ENCODE peak calls at places on chromosomes 2 and 18, in four cellular contexts. One of them, this sample, is unnamed.

GRCh38 chr2:38959938-38960608 is 70.4 kb downstream of the ARHGEF33 start:
- DNase-seq in uterus: peak; percentile 77
- DNase-seq in body of pancreas: peak; percentile 70
- DNase-seq in RWPE2: peak; percentile 79
- DNase-seq in this sample: peak; percentile 60

GRCh38 chr2:11307764-11308415 is 36.5 kb downstream of the ROCK2 start:
- DNase-seq in uterus: no peak
- DNase-seq in body of pancreas: no peak
- DNase-seq in RWPE2: no peak
- DNase-seq in this sample: no peak

GRCh38 chr2:230723363-230723762 is 10.7 kb downstream of the CAB39 start:
- DNase-seq in uterus: no peak
- DNase-seq in body of pancreas: no peak
- DNase-seq in RWPE2: no peak
- DNase-seq in this sample: no peak

GRCh38 chr2:138185827-138186226 is 221.6 kb downstream of the HNMT start:
- DNase-seq in uterus: no peak
- DNase-seq in body of pancreas: no peak
- DNase-seq in RWPE2: no peak
- DNase-seq in this sample: no peak

GRCh38 chr2:48144777-48145176 is 238.5 kb upstream of the FBXO11 start:
- DNase-seq in uterus: no peak
- DNase-seq in body of pancreas: no peak
- DNase-seq in RWPE2: no peak
- DNase-seq in this sample: no peak

GRCh38 chr2:130286983-130287655 is 55.6 kb upstream of the IMP4 start:
- DNase-seq in uterus: no peak
- DNase-seq in body of pancreas: no peak
- DNase-seq in RWPE2: no peak
- DNase-seq in this sample: no peak

GRCh38 chr2:205807758-205808157 is 125.5 kb downstream of the NRP2 start:
- DNase-seq in uterus: no peak
- DNase-seq in body of pancreas: no peak
- DNase-seq in RWPE2: no peak
- DNase-seq in this sample: no peak

GRCh38 chr2:45541450-45541849 is 69.6 kb downstream of the SRBD1 start:
- DNase-seq in uterus: no peak
- DNase-seq in body of pancreas: no peak
- DNase-seq in RWPE2: no peak
- DNase-seq in this sample: no peak

GRCh38 chr2:170361359-170361936 is 183.5 kb downstream of the MYO3B start:
- DNase-seq in uterus: no peak
- DNase-seq in body of pancreas: peak; percentile 59
- DNase-seq in RWPE2: no peak
- DNase-seq in this sample: no peak

GRCh38 chr2:181371782-181372292 is 85.3 kb upstream of the ITGA4 start:
- DNase-seq in uterus: no peak
- DNase-seq in body of pancreas: no peak
- DNase-seq in RWPE2: no peak
- DNase-seq in this sample: no peak

GRCh38 chr2:143617803-143618415 is 488.7 kb downstream of the ARHGAP15 start:
- DNase-seq in uterus: no peak
- DNase-seq in body of pancreas: no peak
- DNase-seq in RWPE2: no peak
- DNase-seq in this sample: no peak

GRCh38 chr2:203869610-203870042 is 2.1 kb downstream of the CTLA4 start:
- DNase-seq in uterus: no peak
- DNase-seq in body of pancreas: no peak
- DNase-seq in RWPE2: no peak
- DNase-seq in this sample: no peak

GRCh38 chr2:11681722-11682589 is 12.0 kb upstream of the NTSR2 start:
- DNase-seq in uterus: no peak
- DNase-seq in body of pancreas: peak; percentile 52
- DNase-seq in RWPE2: no peak
- DNase-seq in this sample: peak; percentile 45

GRCh38 chr18:36376361-36376760 is 78.8 kb downstream of the FHOD3 start:
- DNase-seq in uterus: no peak
- DNase-seq in body of pancreas: no peak
- DNase-seq in RWPE2: no peak
- DNase-seq in this sample: no peak

GRCh38 chr2:216590780-216591179 is 42.4 kb upstream of the IGFBP2 start:
- DNase-seq in uterus: peak; percentile 82
- DNase-seq in body of pancreas: peak; percentile 66
- DNase-seq in RWPE2: no peak
- DNase-seq in this sample: no peak

GRCh38 chr2:172442072-172442895 is 14.9 kb downstream of the ITGA6 start:
- DNase-seq in uterus: no peak
- DNase-seq in body of pancreas: peak; percentile 88
- DNase-seq in RWPE2: peak; percentile 99
- DNase-seq in this sample: no peak

GRCh38 chr2:186486651-186487647 is 889 bp downstream of the ZC3H15 start:
- DNase-seq in uterus: no peak
- DNase-seq in body of pancreas: no peak
- DNase-seq in RWPE2: no peak
- DNase-seq in this sample: no peak

GRCh38 chr2:45962522-45962921 is 311.0 kb downstream of the PRKCE start:
- DNase-seq in uterus: peak; percentile 66
- DNase-seq in body of pancreas: peak; percentile 68
- DNase-seq in RWPE2: no peak
- DNase-seq in this sample: peak; percentile 54

GRCh38 chr2:30073523-30073922 is 73.3 kb upstream of the YPEL5 start:
- DNase-seq in uterus: no peak
- DNase-seq in body of pancreas: no peak
- DNase-seq in RWPE2: no peak
- DNase-seq in this sample: no peak

GRCh38 chr18:44895176-44895798 is 214.6 kb downstream of the SETBP1 start:
- DNase-seq in uterus: no peak
- DNase-seq in body of pancreas: peak; percentile 39
- DNase-seq in RWPE2: no peak
- DNase-seq in this sample: no peak

GRCh38 chr18:47677952-47678351 is 252.5 kb downstream of the SMAD2 start:
- DNase-seq in uterus: no peak
- DNase-seq in body of pancreas: no peak
- DNase-seq in RWPE2: no peak
- DNase-seq in this sample: no peak

GRCh38 chr2:218229851-218230250 is 12.9 kb downstream of the ARPC2 start:
- DNase-seq in uterus: no peak
- DNase-seq in body of pancreas: no peak
- DNase-seq in RWPE2: no peak
- DNase-seq in this sample: no peak

GRCh38 chr2:151306621-151307020 is 17.2 kb upstream of the NMI start:
- DNase-seq in uterus: no peak
- DNase-seq in body of pancreas: no peak
- DNase-seq in RWPE2: no peak
- DNase-seq in this sample: no peak

GRCh38 chr2:86703704-86704370 is 16.3 kb upstream of the RMND5A start:
- DNase-seq in uterus: no peak
- DNase-seq in body of pancreas: peak; percentile 83
- DNase-seq in RWPE2: peak; percentile 79
- DNase-seq in this sample: peak; percentile 26

GRCh38 chr2:8673381-8673780 is 8.5 kb upstream of the ID2 start:
- DNase-seq in uterus: no peak
- DNase-seq in body of pancreas: no peak
- DNase-seq in RWPE2: no peak
- DNase-seq in this sample: no peak

GRCh38 chr2:65061910-65062339 is 5.7 kb downstream of the CEP68 start:
- DNase-seq in uterus: no peak
- DNase-seq in body of pancreas: peak; percentile 93
- DNase-seq in RWPE2: no peak
- DNase-seq in this sample: no peak

GRCh38 chr18:9653390-9653789 is 39.0 kb upstream of the PPP4R1 start:
- DNase-seq in uterus: no peak
- DNase-seq in body of pancreas: peak; percentile 80
- DNase-seq in RWPE2: no peak
- DNase-seq in this sample: peak; percentile 83

GRCh38 chr2:98012561-98012979 is 16.8 kb upstream of the TMEM131 start:
- DNase-seq in uterus: no peak
- DNase-seq in body of pancreas: no peak
- DNase-seq in RWPE2: no peak
- DNase-seq in this sample: no peak

GRCh38 chr18:34620258-34620861 is 89.7 kb upstream of the DTNA start:
- DNase-seq in uterus: no peak
- DNase-seq in body of pancreas: no peak
- DNase-seq in RWPE2: no peak
- DNase-seq in this sample: no peak

GRCh38 chr18:11005528-11005927 is 143.8 kb downstream of the PIEZO2 start:
- DNase-seq in uterus: no peak
- DNase-seq in body of pancreas: peak; percentile 92
- DNase-seq in RWPE2: no peak
- DNase-seq in this sample: no peak

GRCh38 chr2:215137741-215138340 is 585 bp downstream of the ABCA12 start:
- DNase-seq in uterus: no peak
- DNase-seq in body of pancreas: no peak
- DNase-seq in RWPE2: no peak
- DNase-seq in this sample: no peak

GRCh38 chr18:76437910-76438309 is 57.1 kb downstream of the ZNF516 start:
- DNase-seq in uterus: no peak
- DNase-seq in body of pancreas: no peak
- DNase-seq in RWPE2: no peak
- DNase-seq in this sample: no peak

GRCh38 chr2:227805578-227805977 is 8.1 kb upstream of the CCL20 start:
- DNase-seq in uterus: no peak
- DNase-seq in body of pancreas: no peak
- DNase-seq in RWPE2: no peak
- DNase-seq in this sample: no peak

GRCh38 chr2:130874512-130874911 is 37.8 kb downstream of the ARHGEF4 start:
- DNase-seq in uterus: no peak
- DNase-seq in body of pancreas: no peak
- DNase-seq in RWPE2: no peak
- DNase-seq in this sample: no peak

GRCh38 chr2:222912117-222912516 is 51.3 kb downstream of the ACSL3 start:
- DNase-seq in uterus: no peak
- DNase-seq in body of pancreas: no peak
- DNase-seq in RWPE2: no peak
- DNase-seq in this sample: no peak

GRCh38 chr2:190063624-190064023 is 1.1 kb upstream of the MSTN start:
- DNase-seq in uterus: no peak
- DNase-seq in body of pancreas: no peak
- DNase-seq in RWPE2: no peak
- DNase-seq in this sample: no peak

GRCh38 chr2:190060626-190061025 is 1.9 kb downstream of the MSTN start:
- DNase-seq in uterus: no peak
- DNase-seq in body of pancreas: no peak
- DNase-seq in RWPE2: no peak
- DNase-seq in this sample: no peak

GRCh38 chr2:190060019-190060418 is 2.5 kb downstream of the MSTN start:
- DNase-seq in uterus: no peak
- DNase-seq in body of pancreas: no peak
- DNase-seq in RWPE2: no peak
- DNase-seq in this sample: no peak

GRCh38 chr2:190062053-190062452 is 476 bp downstream of the MSTN start:
- DNase-seq in uterus: no peak
- DNase-seq in body of pancreas: no peak
- DNase-seq in RWPE2: no peak
- DNase-seq in this sample: no peak

GRCh38 chr2:190062617-190063016 is at the start of gene MSTN:
- DNase-seq in uterus: no peak
- DNase-seq in body of pancreas: no peak
- DNase-seq in RWPE2: no peak
- DNase-seq in this sample: no peak
- H3K27ac ChIP-seq in uterus: no peak within 1 kb of the TSS
- H3K27ac ChIP-seq in body of pancreas: no peak within 1 kb of the TSS
- H3K27ac ChIP-seq in RWPE2: no peak within 1 kb of the TSS
- H3K27ac ChIP-seq in this sample: no peak within 1 kb of the TSS

DNA sequence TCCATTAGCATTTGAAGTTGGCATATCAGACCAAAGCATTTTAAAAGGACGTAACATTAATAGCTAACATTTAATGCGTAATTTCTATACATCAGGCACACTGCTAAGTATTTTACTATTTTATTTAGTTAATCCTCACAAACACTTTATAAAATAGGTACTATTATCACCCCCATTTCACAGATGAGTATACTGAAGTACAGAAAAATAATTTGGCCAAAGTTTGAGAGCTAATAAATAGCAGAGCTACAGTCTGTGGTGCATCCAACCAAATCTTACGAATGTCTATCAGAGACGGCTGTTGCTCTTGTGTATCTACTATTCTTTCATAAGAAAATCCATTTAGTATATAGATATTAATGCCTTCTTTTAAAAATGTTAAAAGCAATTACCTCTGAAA is 11.9 kb downstream of the TYW5 start:
- DNase-seq in uterus: no peak
- DNase-seq in body of pancreas: no peak
- DNase-seq in RWPE2: no peak
- DNase-seq in this sample: no peak
- TF ChIP-seq CTCF in uterus: no peak
- TF ChIP-seq CTCF in body of pancreas: no peak
- TF ChIP-seq CTCF in RWPE2: no peak
- TF ChIP-seq CTCF in this sample: no peak

DNA sequence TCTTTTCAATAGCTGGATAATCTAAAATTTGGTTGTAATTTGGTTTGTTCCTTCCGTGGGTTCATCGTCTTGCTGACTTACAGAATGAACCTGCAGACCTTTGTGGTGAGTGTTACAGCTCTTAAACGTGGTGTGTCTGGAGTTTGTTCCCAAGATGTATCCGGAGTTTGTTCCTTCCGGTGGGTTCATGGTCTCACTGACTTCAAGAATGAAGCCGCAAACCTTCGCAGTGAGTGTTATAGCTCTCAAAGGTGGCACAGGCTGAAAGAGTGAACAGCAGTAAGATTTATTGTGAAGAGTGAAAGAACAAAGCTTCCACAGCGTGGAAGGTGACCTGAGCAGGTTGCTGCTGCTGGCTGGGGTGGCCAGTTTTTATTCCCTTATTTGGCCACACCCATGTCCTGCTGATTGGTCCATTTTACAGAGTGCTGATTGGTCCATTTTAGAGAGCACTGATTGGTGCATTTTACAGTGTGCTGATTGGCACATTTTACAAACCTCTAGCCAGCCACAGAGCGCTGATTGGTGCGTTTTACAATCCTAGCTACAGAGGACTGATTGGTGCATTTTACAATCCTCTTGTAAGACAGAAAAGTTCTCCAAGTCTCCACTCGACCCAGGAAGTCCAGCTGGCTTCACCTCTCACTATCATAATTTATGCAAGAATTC is 16.6 kb downstream of the RALB start:
- DNase-seq in uterus: no peak
- DNase-seq in body of pancreas: no peak
- DNase-seq in RWPE2: no peak
- DNase-seq in this sample: no peak
- H3K27me3 ChIP-seq in uterus: no peaks in the 10 kb centered on the region
- H3K27me3 ChIP-seq in body of pancreas: no peaks in the 10 kb centered on the region
- H3K27me3 ChIP-seq in RWPE2: no peaks in the 10 kb centered on the region
- H3K27me3 ChIP-seq in this sample: no peaks in the 10 kb centered on the region

DNA sequence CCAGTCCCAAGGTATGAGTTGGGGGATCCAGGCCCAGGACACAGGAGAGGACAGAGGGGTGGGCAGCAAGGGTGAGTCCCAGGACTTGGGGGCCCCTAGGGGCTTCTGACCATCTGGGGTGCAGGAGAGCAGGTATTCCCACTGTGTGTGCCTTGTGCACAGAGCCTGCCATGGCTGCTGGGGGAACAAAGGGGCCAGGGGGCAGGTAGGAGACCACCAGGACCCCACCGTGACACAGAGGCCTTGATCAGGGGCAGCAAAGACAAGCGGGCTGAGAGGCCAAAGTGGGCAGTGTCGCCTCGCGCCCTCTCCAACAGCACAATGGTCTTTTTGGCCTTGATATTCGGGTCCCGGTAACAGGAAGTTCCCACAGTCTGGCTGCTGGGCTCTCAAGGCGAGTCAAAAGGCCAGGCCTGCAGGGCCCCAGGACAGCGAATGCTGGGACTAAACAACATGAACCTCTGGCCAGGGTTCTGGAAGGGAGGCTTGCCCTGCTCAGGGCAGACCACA is 12.3 kb upstream of the GPR17 start:
- DNase-seq in uterus: no peak
- DNase-seq in body of pancreas: no peak
- DNase-seq in RWPE2: no peak
- DNase-seq in this sample: no peak
- H3K27ac ChIP-seq in uterus: peak overlapping the region; percentile 13
- H3K27ac ChIP-seq in body of pancreas: no peak overlapping the region
- H3K27ac ChIP-seq in RWPE2: no peak overlapping the region
- H3K27ac ChIP-seq in this sample: no peak overlapping the region